ENCODE peak calls at places on chromosomes 3 and 15, in six cellular contexts. P, T, V, D, K and I are unnamed samples.

GRCh38 chr3:180595536-180595935 is 6.4 kb upstream of the TTC14 start:
- ATAC-seq in P (no peak), T (no peak), V (no peak), D (no peak), K (no peak), I (no peak)

GRCh38 chr15:52656412-52656811 is 22.8 kb downstream of the ATOSA start:
- ATAC-seq in P (no peak), T (no peak), V (no peak), D (no peak), K (no peak), I (no peak)

GRCh38 chr3:127184870-127185216 is 8.1 kb upstream of the PRR23E start:
- ATAC-seq in P (no peak), T (no peak), V (no peak), D (no peak), K (no peak), I (no peak)

GRCh38 chr15:43232289-43232874 is 11.6 kb upstream of the EPB42 start:
- ATAC-seq in P (no peak), T (no peak), V (no peak), D (no peak), K (no peak), I (no peak)

GRCh38 chr3:152540120-152540519 is 271.4 kb downstream of the MBNL1 start:
- ATAC-seq in P (no peak), T (no peak), V (no peak), D (no peak), K (no peak), I (no peak)

GRCh38 chr15:74050835-74051234 is 31.5 kb downstream of the GOLGA6A start:
- ATAC-seq in P (no peak), T (no peak), V (no peak), D (no peak), K (no peak), I (no peak)

GRCh38 chr3:30161370-30161769 is 445.0 kb upstream of the TGFBR2 start:
- ATAC-seq in P (no peak), T (no peak), V (no peak), D (no peak), K (no peak), I (peak)

GRCh38 chr3:70829101-70829500 is 516.7 kb upstream of the MDFIC2 start:
- ATAC-seq in P (no peak), T (no peak), V (no peak), D (no peak), K (no peak), I (no peak)

GRCh38 chr15:95431518-95431917 is 899.0 kb upstream of the NR2F2 start:
- ATAC-seq in P (no peak), T (no peak), V (no peak), D (no peak), K (no peak), I (no peak)

GRCh38 chr3:112393360-112393728 is 60.4 kb downstream of the CD200 start:
- ATAC-seq in P (no peak), T (no peak), V (no peak), D (no peak), K (no peak), I (no peak)

GRCh38 chr3:37025562-37026335 is 32.4 kb downstream of the MLH1 start:
- ATAC-seq in P (no peak), T (no peak), V (no peak), D (no peak), K (no peak), I (no peak)

GRCh38 chr3:195025881-195026200 is 245.1 kb downstream of the XXYLT1 start:
- ATAC-seq in P (no peak), T (no peak), V (no peak), D (no peak), K (no peak), I (no peak)

GRCh38 chr3:31648286-31648968 is 115.7 kb downstream of the STT3B start:
- ATAC-seq in P (peak), T (peak), V (no peak), D (no peak), K (no peak), I (no peak)

GRCh38 chr3:75692061-75692460 is 27.9 kb downstream of the FRG2C start:
- ATAC-seq in P (no peak), T (no peak), V (no peak), D (no peak), K (no peak), I (no peak)

GRCh38 chr3:184806567-184807271 is 5.2 kb upstream of the VPS8 start:
- ATAC-seq in P (no peak), T (no peak), V (no peak), D (no peak), K (no peak), I (no peak)

GRCh38 chr3:153070153-153070868 is 91.7 kb upstream of the RAP2B start:
- ATAC-seq in P (no peak), T (no peak), V (peak), D (no peak), K (no peak), I (no peak)

GRCh38 chr15:65286069-65286703 is 497 bp downstream of the PARP16 start:
- ATAC-seq in P (peak), T (peak), V (peak), D (peak), K (peak), I (peak)

GRCh38 chr15:52626671-52627369 is 52.4 kb downstream of the ATOSA start:
- ATAC-seq in P (no peak), T (no peak), V (no peak), D (no peak), K (no peak), I (no peak)

GRCh38 chr15:42094512-42094963 is at the start of gene PLA2G4D:
- ATAC-seq in P (no peak), T (peak), V (peak), D (peak), K (peak), I (no peak)

GRCh38 chr15:28887344-28888174 is 1.8 kb downstream of the APBA2 start:
- ATAC-seq in P (no peak), T (no peak), V (no peak), D (no peak), K (no peak), I (no peak)

GRCh38 chr15:79130535-79131130 is 40.1 kb upstream of the RASGRF1 start:
- ATAC-seq in P (no peak), T (peak), V (no peak), D (peak), K (peak), I (no peak)

GRCh38 chr15:41483115-41483514 is 10.6 kb upstream of the ITPKA start:
- ATAC-seq in P (no peak), T (no peak), V (peak), D (no peak), K (no peak), I (no peak)

GRCh38 chr3:170689218-170689874 is 103.5 kb upstream of the SLC7A14 start:
- ATAC-seq in P (peak), T (no peak), V (no peak), D (peak), K (peak), I (peak)

GRCh38 chr3:53303549-53303948 is 43.8 kb downstream of the DCP1A start:
- ATAC-seq in P (no peak), T (no peak), V (no peak), D (no peak), K (no peak), I (no peak)

GRCh38 chr15:66483131-66483566 is 14.4 kb downstream of the SNAPC5 start:
- ATAC-seq in P (peak), T (no peak), V (no peak), D (peak), K (no peak), I (peak)

GRCh38 chr3:49570033-49570654 is 15.9 kb downstream of the BSN start:
- ATAC-seq in P (no peak), T (peak), V (no peak), D (no peak), K (peak), I (no peak)

GRCh38 chr15:61653110-61653509 is 407.1 kb downstream of the VPS13C start:
- ATAC-seq in P (no peak), T (no peak), V (no peak), D (no peak), K (peak), I (peak)

GRCh38 chr3:102676424-102676823 is 241.6 kb downstream of the ZPLD1 start:
- ATAC-seq in P (no peak), T (no peak), V (no peak), D (no peak), K (no peak), I (no peak)

GRCh38 chr3:5543047-5543446 is 355.5 kb downstream of the EDEM1 start:
- ATAC-seq in P (no peak), T (no peak), V (no peak), D (no peak), K (no peak), I (no peak)

GRCh38 chr3:139434764-139435291 is 41.5 kb downstream of the RBP2 start:
- ATAC-seq in P (peak), T (no peak), V (no peak), D (peak), K (peak), I (peak)

GRCh38 chr15:53807500-53807899 is 48.0 kb upstream of the WDR72 start:
- ATAC-seq in P (no peak), T (no peak), V (no peak), D (no peak), K (no peak), I (no peak)

GRCh38 chr3:48952510-48953118 is 34.0 kb downstream of the ARIH2 start:
- ATAC-seq in P (no peak), T (peak), V (peak), D (peak), K (peak), I (no peak)

GRCh38 chr3:69558912-69559311 is 173.0 kb upstream of the FRMD4B start:
- ATAC-seq in P (no peak), T (no peak), V (no peak), D (no peak), K (no peak), I (peak)
- TF ChIP-seq POLR2AphosphoS5 in P (no peak), T (no peak), V (no peak), D (no peak), K (no peak), I (peak)

GRCh38 chr15:90560229-90560771 is 30.6 kb downstream of the CRTC3 start:
- ATAC-seq in P (no peak), T (no peak), V (no peak), D (no peak), K (no peak), I (peak)
- TF ChIP-seq POLR2AphosphoS5 in P (no peak), T (no peak), V (no peak), D (no peak), K (no peak), I (peak)

DNA sequence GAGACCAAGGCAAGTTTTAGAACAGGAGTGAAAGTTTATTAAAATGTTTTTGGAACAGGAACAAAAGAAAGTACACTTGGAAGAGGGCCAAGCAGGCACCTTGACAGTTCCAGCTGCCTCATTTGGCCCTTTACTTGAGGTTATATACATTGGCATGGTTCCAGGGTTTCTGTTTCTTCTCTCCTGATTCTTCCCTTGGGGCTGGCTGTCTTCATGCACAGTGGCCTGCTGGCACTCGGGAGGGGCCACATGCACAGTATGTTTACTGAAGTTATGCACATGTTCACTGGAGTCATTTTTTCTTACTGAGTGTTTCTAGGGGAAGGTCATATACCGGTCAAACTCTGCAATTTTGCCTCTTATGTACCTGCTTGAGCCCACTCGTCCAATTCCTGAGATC is 418.2 kb downstream of the EPHA6 start:
- ATAC-seq in P (no peak), T (no peak), V (no peak), D (no peak), K (no peak), I (peak)
- TF ChIP-seq POLR2AphosphoS5 in P (no peak), T (no peak), V (no peak), D (no peak), K (no peak), I (no peak)

GRCh38 chr15:85330941-85331588 is 49.3 kb upstream of the AKAP13 start:
- ATAC-seq in P (peak), T (peak), V (peak), D (peak), K (peak), I (peak)
- TF ChIP-seq POLR2AphosphoS5 in P (peak), T (no peak), V (no peak), D (no peak), K (no peak), I (peak)